ENCODE peak calls at places on chromosomes 6 and 20, in five cellular contexts. Z is lung; Y is left ventricle myocardium inferior; S is stomach; L is CD8-positive, alpha-beta T cell. J is an unnamed sample.

GRCh38 chr6:109339906-109340678 is 42.2 kb downstream of the CD164 start:
- DNase-seq in Z (no peak), Y (no peak), S (no peak), L (no peak), J (no peak)

GRCh38 chr20:4082406-4083102 is 67.2 kb upstream of the RNF24 start:
- DNase-seq in Z (peak; percentile 51), Y (peak; percentile 35), S (no peak), L (peak; percentile 16), J (no peak)

GRCh38 chr6:159107451-159108260 is 61.5 kb upstream of the FNDC1 start:
- DNase-seq in Z (no peak), Y (no peak), S (peak; percentile 32), L (peak; percentile 47), J (peak; percentile 87)

GRCh38 chr6:39169448-39170344 is 54.7 kb upstream of the SAYSD1 start:
- DNase-seq in Z (no peak), Y (no peak), S (peak; percentile 73), L (no peak), J (peak; percentile 64)

GRCh38 chr6:15341311-15341710 is 95.4 kb downstream of the JARID2 start:
- DNase-seq in Z (no peak), Y (no peak), S (no peak), L (no peak), J (no peak)

GRCh38 chr20:62977613-62978558 is 25.4 kb downstream of the SLC17A9 start:
- DNase-seq in Z (no peak), Y (no peak), S (peak; percentile 60), L (peak; percentile 74), J (no peak)

GRCh38 chr20:61589055-61589385 is 337.0 kb downstream of the CDH4 start:
- DNase-seq in Z (no peak), Y (no peak), S (no peak), L (no peak), J (no peak)

GRCh38 chr6:30722280-30723112 is 2.3 kb downstream of the TUBB start:
- DNase-seq in Z (peak; percentile 85), Y (peak; percentile 84), S (peak; percentile 88), L (peak; percentile 77), J (peak; percentile 91)

GRCh38 chr6:17281100-17281496 is at the start of gene RBM24:
- DNase-seq in Z (peak; percentile 59), Y (peak; percentile 44), S (peak; percentile 61), L (no peak), J (no peak)

GRCh38 chr6:52994031-52994788 is 874 bp downstream of the GSTA4 start:
- DNase-seq in Z (peak; percentile 32), Y (peak; percentile 35), S (no peak), L (no peak), J (no peak)

GRCh38 chr6:53985361-53985760 is 125.9 kb upstream of the MLIP start:
- DNase-seq in Z (no peak), Y (no peak), S (no peak), L (no peak), J (no peak)

GRCh38 chr6:55065020-55065419 is 109.3 kb upstream of the HCRTR2 start:
- DNase-seq in Z (no peak), Y (no peak), S (no peak), L (no peak), J (no peak)

GRCh38 chr20:7828437-7828836 is 111.8 kb downstream of the HAO1 start:
- DNase-seq in Z (no peak), Y (no peak), S (no peak), L (no peak), J (no peak)

GRCh38 chr6:33959661-33960344 is 156.0 kb upstream of the MLN start:
- DNase-seq in Z (no peak), Y (no peak), S (no peak), L (no peak), J (no peak)

GRCh38 chr20:15061955-15062354 is 724.5 kb upstream of the FLRT3 start:
- DNase-seq in Z (no peak), Y (no peak), S (no peak), L (no peak), J (no peak)

GRCh38 chr6:97151611-97152010 is 131.4 kb downstream of the MMS22L start:
- DNase-seq in Z (no peak), Y (no peak), S (no peak), L (no peak), J (no peak)

DNA sequence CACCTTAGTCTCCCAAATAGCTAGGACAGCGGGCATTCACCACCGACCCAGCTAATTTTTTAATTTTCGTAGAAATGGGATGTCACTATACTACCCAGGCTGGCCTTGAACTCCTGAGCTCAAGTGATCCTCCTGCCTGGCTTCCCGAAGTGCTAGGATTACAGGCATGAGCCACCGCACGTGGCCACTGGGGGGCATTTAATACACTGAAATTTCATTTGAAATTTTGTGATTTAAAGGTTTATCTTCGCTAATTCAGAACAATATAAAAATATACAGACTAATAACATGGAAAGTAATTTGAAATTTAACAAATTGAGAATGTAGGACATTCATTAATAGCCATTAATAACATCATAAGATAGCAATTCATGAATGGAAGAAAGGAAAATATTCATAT is 20.5 kb upstream of the TBC1D32 start:
- DNase-seq in Z (no peak), Y (no peak), S (no peak), L (no peak), J (no peak)
- TF ChIP-seq CTCF in Z (no peak), Y (peak; percentile 28), S (no peak), L (peak; percentile 34), J (peak; percentile 30)

GRCh38 chr20:56839791-56840190 is 210.7 kb downstream of the TFAP2C start:
- DNase-seq in Z (no peak), Y (no peak), S (no peak), L (no peak), J (no peak)

GRCh38 chr20:56841346-56841908 is 212.3 kb downstream of the TFAP2C start:
- DNase-seq in Z (no peak), Y (no peak), S (no peak), L (no peak), J (no peak)

GRCh38 chr20:56843817-56844216 is 214.7 kb downstream of the TFAP2C start:
- DNase-seq in Z (no peak), Y (no peak), S (no peak), L (no peak), J (no peak)

GRCh38 chr20:56843386-56843785 is 214.3 kb downstream of the TFAP2C start:
- DNase-seq in Z (peak; percentile 33), Y (no peak), S (no peak), L (no peak), J (no peak)

DNA sequence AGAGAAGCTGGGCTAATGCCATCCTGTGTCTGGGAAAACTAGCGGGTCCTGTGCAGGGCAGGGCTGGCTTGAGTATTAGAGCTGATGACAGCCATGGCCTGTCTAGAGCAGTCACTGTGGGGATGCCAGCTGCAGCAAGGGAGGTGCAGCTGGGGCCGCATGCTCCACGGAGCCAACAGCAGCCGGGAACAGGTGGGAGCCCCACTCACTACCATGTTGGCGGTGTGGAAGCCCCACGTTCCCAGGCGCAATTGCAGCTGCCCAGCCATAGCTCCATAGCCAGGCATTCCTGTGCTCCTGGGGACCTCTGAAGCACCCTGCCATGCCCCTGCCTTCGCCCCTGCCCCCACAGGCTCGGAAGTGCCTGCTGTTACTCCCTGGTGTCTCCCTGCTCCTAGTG is 213.0 kb downstream of the TFAP2C start:
- DNase-seq in Z (no peak), Y (no peak), S (no peak), L (no peak), J (no peak)
- H3K4me1 ChIP-seq in Z (no peaks in the 10 kb centered on the region), Y (no peaks in the 10 kb centered on the region), S (no peaks in the 10 kb centered on the region), L (no peaks in the 10 kb centered on the region), J (no peaks in the 10 kb centered on the region)

DNA sequence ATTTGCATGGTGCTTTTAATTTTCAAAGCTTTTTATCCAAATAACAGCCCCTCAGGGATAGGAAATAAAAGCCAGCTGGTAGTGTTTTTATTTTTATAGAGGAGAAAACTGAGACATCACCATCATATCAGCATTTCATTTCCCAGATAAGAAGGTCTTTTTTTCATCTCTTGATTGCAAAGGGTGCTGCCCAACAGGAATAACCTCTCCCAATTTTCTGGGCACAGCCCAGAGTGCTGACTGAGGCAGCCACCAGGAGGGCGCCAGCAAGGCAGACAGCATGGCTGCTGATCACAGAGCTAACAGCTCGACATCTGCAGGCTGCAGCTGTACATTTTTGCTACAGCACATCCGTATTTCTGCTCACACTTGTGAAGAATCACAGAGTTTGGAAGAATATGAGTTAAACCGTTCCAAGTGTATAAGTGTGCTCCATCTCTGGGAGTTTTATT is 85.7 kb upstream of the C20orf144 start:
- DNase-seq in Z (no peak), Y (no peak), S (peak; percentile 36), L (no peak), J (no peak)
- TF ChIP-seq CTCF in Z (no peak), Y (peak; percentile 19), S (no peak), L (no peak), J (no peak)

GRCh38 chr6:166486536-166486880 is 100.0 kb downstream of the RAMACL start:
- DNase-seq in Z (no peak), Y (peak; percentile 9), S (no peak), L (no peak), J (no peak)

GRCh38 chr6:166484863-166485262 is 101.6 kb downstream of the RAMACL start:
- DNase-seq in Z (no peak), Y (peak; percentile 5), S (no peak), L (no peak), J (no peak)

GRCh38 chr6:166483026-166483425 is 100.3 kb upstream of the MPC1 start:
- DNase-seq in Z (no peak), Y (peak; percentile 12), S (no peak), L (no peak), J (no peak)

GRCh38 chr6:166485651-166486535 is 100.6 kb downstream of the RAMACL start:
- DNase-seq in Z (no peak), Y (peak; percentile 13), S (no peak), L (no peak), J (no peak)

GRCh38 chr6:166483556-166484250 is 101.0 kb upstream of the MPC1 start:
- DNase-seq in Z (no peak), Y (peak; percentile 7), S (no peak), L (no peak), J (no peak)
- H3K4me1 ChIP-seq in Z (peaks cover 6% of the 10 kb centered on the region), Y (peaks cover 13% of the 10 kb centered on the region), S (peaks cover 6% of the 10 kb centered on the region), L (peaks cover 16% of the 10 kb centered on the region), J (peaks cover 4% of the 10 kb centered on the region)

GRCh38 chr6:37535701-37536461 is 36.2 kb upstream of the CCDC167 start:
- DNase-seq in Z (no peak), Y (no peak), S (peak; percentile 28), L (no peak), J (peak; percentile 64)
- TF ChIP-seq CTCF in Z (no peak), Y (no peak), S (no peak), L (no peak), J (no peak)

GRCh38 chr20:1868856-1869255 is 26.4 kb upstream of the SIRPA start:
- DNase-seq in Z (no peak), Y (no peak), S (no peak), L (no peak), J (no peak)
- H3K4me1 ChIP-seq in Z (peaks cover 4% of the 10 kb centered on the region), Y (no peaks in the 10 kb centered on the region), S (no peaks in the 10 kb centered on the region), L (no peaks in the 10 kb centered on the region), J (no peaks in the 10 kb centered on the region)

DNA sequence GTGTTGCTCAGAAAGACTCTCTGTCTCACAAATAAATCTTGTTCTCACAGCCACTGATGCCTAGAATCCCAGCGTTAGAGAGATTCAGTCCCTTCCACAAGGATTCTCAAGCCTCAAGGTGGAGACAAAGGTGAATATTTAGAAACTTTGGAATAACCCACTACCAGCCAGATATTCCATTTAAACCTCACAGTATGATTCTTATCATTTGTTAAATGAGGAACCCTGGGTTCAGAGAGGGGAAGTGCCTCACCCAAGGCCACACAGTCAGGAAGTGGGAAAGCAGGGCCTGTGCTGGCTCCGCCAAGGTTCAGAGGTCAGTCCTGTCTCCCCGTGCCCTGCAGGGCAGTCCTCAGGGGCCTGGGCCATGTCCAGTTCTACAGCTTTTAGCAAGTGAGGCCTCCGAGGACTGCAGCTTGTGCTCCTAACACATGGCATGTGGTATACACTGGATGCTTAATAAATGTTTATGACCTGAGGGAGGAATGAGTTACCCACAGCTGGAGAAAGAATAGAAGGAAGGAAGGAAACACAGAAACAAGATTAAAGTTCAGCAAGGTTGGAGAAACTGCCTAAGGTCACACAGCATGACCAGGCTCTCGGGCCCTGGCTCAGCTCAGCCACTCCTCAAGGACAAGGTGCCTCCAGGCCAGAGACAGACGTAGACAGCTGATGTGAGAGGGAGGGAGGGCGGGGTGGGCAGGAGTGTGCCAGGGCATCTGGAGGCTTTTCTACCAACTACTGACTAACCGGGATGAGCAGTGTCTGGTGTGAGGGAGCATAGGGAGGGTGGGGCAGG is 3.9 kb upstream of the TGM2 start:
- DNase-seq in Z (no peak), Y (no peak), S (peak; percentile 30), L (no peak), J (peak; percentile 64)
- TF ChIP-seq CTCF in Z (no peak), Y (no peak), S (no peak), L (no peak), J (no peak)